ENCODE peak calls at places on chromosomes 13 and 19, in five cellular contexts. L, Y, I, B and Z are unnamed samples.

GRCh38 chr19:1324792-1325567 is 39.3 kb downstream of the EFNA2 start:
- DNase-seq in L (no peak), Y (no peak), I (peak; percentile 82), B (peak; percentile 16), Z (peak; percentile 66)

GRCh38 chr13:99431927-99432636 is 69.2 kb upstream of the TM9SF2 start:
- DNase-seq in L (no peak), Y (no peak), I (no peak), B (no peak), Z (no peak)

GRCh38 chr19:10968527-10969081 is 7.8 kb downstream of the SMARCA4 start:
- DNase-seq in L (no peak), Y (no peak), I (no peak), B (no peak), Z (no peak)

GRCh38 chr19:12331211-12331941 is 2.1 kb downstream of the ZNF563 start:
- DNase-seq in L (no peak), Y (no peak), I (no peak), B (peak; percentile 11), Z (no peak)

GRCh38 chr13:37369618-37370017 is 228.9 kb downstream of the POSTN start:
- DNase-seq in L (no peak), Y (no peak), I (peak; percentile 47), B (no peak), Z (no peak)

GRCh38 chr19:12230751-12231733 is 63.6 kb downstream of the ZNF44 start:
- DNase-seq in L (no peak), Y (no peak), I (no peak), B (no peak), Z (no peak)

GRCh38 chr13:98866882-98867281 is 111.0 kb downstream of the DOCK9 start:
- DNase-seq in L (no peak), Y (no peak), I (no peak), B (no peak), Z (no peak)

GRCh38 chr19:54021932-54022331 is 30.5 kb downstream of the CACNG6 start:
- DNase-seq in L (no peak), Y (no peak), I (no peak), B (no peak), Z (no peak)

GRCh38 chr19:4097501-4097900 is 26.4 kb downstream of the MAP2K2 start:
- DNase-seq in L (no peak), Y (no peak), I (no peak), B (no peak), Z (no peak)

GRCh38 chr13:31982540-31982939 is 49.0 kb upstream of the FRY start:
- DNase-seq in L (no peak), Y (peak; percentile 87), I (peak; percentile 99), B (no peak), Z (no peak)

GRCh38 chr13:109271061-109271460 is 515.3 kb downstream of the IRS2 start:
- DNase-seq in L (no peak), Y (no peak), I (no peak), B (no peak), Z (no peak)

GRCh38 chr13:19766637-19767036 is 16.1 kb downstream of the PSPC1 start:
- DNase-seq in L (no peak), Y (no peak), I (no peak), B (no peak), Z (no peak)

GRCh38 chr19:46728693-46729339 is 11.9 kb upstream of the PRKD2 start:
- DNase-seq in L (peak; percentile 76), Y (peak; percentile 61), I (peak; percentile 43), B (peak; percentile 84), Z (peak; percentile 16)

GRCh38 chr13:41455725-41456419 is 1.5 kb upstream of the RGCC start:
- DNase-seq in L (no peak), Y (no peak), I (no peak), B (no peak), Z (no peak)

GRCh38 chr13:38686635-38687245 is at the start of gene FREM2:
- DNase-seq in L (no peak), Y (peak; percentile 88), I (no peak), B (no peak), Z (no peak)